ENCODE peak calls at places on chromosomes 1 and 21, in ten cellular contexts. X is ovary, T is IMR-90, I is left lung, U is kidney epithelial cell, B is SK-N-SH, V is fibroblast of pulmonary artery, D is NB4, L is A549, W is AG10803. S is an unnamed sample.

GRCh38 chr21:34204481-34205439 is 131.4 kb downstream of the MRPS6 start:
- DNase-seq in X (no peak), T (no peak), V (no peak), L (no peak), U (no peak), B (peak; percentile 57), W (no peak), I (no peak), D (no peak), S (no peak)

GRCh38 chr1:60114735-60115318 is 41.3 kb upstream of the C1orf87 start:
- DNase-seq in I (no peak), W (no peak), X (no peak), V (no peak), L (no peak), T (no peak), U (no peak), B (no peak), D (no peak), S (no peak)

GRCh38 chr1:175207971-175208370 is 15.4 kb upstream of the KIAA0040 start:
- DNase-seq in L (no peak), V (no peak), B (no peak), D (no peak), W (no peak), T (no peak), I (no peak), U (no peak), X (no peak), S (no peak)

GRCh38 chr1:39563669-39564068 is 12.9 kb downstream of the PABPC4 start:
- DNase-seq in L (no peak), W (no peak), T (no peak), X (no peak), U (no peak), I (no peak), D (no peak), B (no peak), V (no peak), S (no peak)

GRCh38 chr1:32404956-32405355 is 10.7 kb upstream of the BSDC1 start:
- DNase-seq in V (no peak), W (peak; percentile 81), T (peak; percentile 66), X (no peak), I (no peak), L (no peak), B (no peak), U (no peak), D (no peak), S (no peak)

GRCh38 chr1:225509770-225510169 is 81.9 kb upstream of the LBR start:
- DNase-seq in V (no peak), I (no peak), D (no peak), B (no peak), W (no peak), L (no peak), T (peak; percentile 45), X (no peak), U (peak; percentile 7), S (no peak)

GRCh38 chr21:42833439-42833815 is 45.9 kb downstream of the WDR4 start:
- DNase-seq in X (no peak), U (no peak), V (no peak), B (peak; percentile 77), D (peak; percentile 75), L (peak; percentile 38), T (peak; percentile 5), I (no peak), W (no peak), S (no peak)

GRCh38 chr1:90223401-90223800 is 228.5 kb downstream of the ZNF326 start:
- DNase-seq in T (no peak), D (no peak), W (no peak), U (no peak), L (no peak), V (no peak), I (no peak), B (no peak), X (no peak), S (no peak)

GRCh38 chr1:184019066-184019465 is 18.5 kb downstream of the COLGALT2 start:
- DNase-seq in D (no peak), L (no peak), W (no peak), T (no peak), U (no peak), I (no peak), V (no peak), X (no peak), B (no peak), S (no peak)

GRCh38 chr21:21163904-21164303 is 165.7 kb downstream of the NCAM2 start:
- DNase-seq in X (peak; percentile 19), W (peak; percentile 76), L (peak; percentile 0), V (peak; percentile 84), B (peak; percentile 50), U (peak; percentile 9), T (peak; percentile 82), I (peak; percentile 31), D (peak; percentile 53), S (peak; percentile 86)

GRCh38 chr1:233379869-233380438 is 52.4 kb downstream of the MAP3K21 start:
- DNase-seq in X (no peak), B (no peak), I (no peak), W (no peak), U (no peak), L (no peak), T (no peak), D (no peak), V (no peak), S (no peak)

GRCh38 chr21:45019076-45019886 is 55.1 kb upstream of the ADARB1 start:
- DNase-seq in B (peak; percentile 74), L (no peak), I (peak; percentile 30), X (peak; percentile 24), V (no peak), W (peak; percentile 52), T (no peak), D (no peak), U (no peak), S (peak; percentile 44)

GRCh38 chr1:30192969-30193630 is 530.3 kb downstream of the MATN1 start:
- DNase-seq in T (no peak), X (no peak), D (no peak), L (no peak), V (no peak), I (no peak), B (no peak), U (no peak), W (no peak), S (no peak)

GRCh38 chr1:67110352-67110751 is 24.4 kb downstream of the C1orf141 start:
- DNase-seq in T (no peak), U (no peak), V (no peak), D (peak; percentile 2), B (no peak), W (no peak), I (no peak), X (no peak), L (no peak), S (no peak)
- H3K4me3 ChIP-seq in T (no peak overlapping the region), U (no peak overlapping the region), V (no peak overlapping the region), D (no peak overlapping the region), B (no peak overlapping the region), W (no peak overlapping the region), I (no peak overlapping the region), X (no peak overlapping the region), L (no peak overlapping the region), S (no peak overlapping the region)

GRCh38 chr1:23383547-23384311 is 14.1 kb upstream of the ZNF436 start:
- DNase-seq in L (no peak), I (no peak), V (peak; percentile 45), T (no peak), U (no peak), X (no peak), B (no peak), W (no peak), D (no peak), S (no peak)

GRCh38 chr1:23389846-23390321 is 20.2 kb upstream of the ZNF436 start:
- DNase-seq in B (no peak), X (no peak), T (no peak), V (no peak), I (no peak), L (no peak), W (no peak), U (no peak), D (no peak), S (no peak)

GRCh38 chr1:23385119-23385621 is 15.5 kb upstream of the ZNF436 start:
- DNase-seq in B (no peak), L (no peak), D (no peak), W (peak; percentile 58), I (no peak), U (no peak), V (peak; percentile 65), X (no peak), T (peak; percentile 38), S (no peak)

GRCh38 chr1:23384312-23385058 is 14.8 kb upstream of the ZNF436 start:
- DNase-seq in T (peak; percentile 88), D (no peak), I (no peak), U (no peak), X (no peak), V (peak; percentile 84), W (peak; percentile 75), B (no peak), L (no peak), S (peak; percentile 7)

GRCh38 chr1:23387494-23387893 is 17.9 kb upstream of the ZNF436 start:
- DNase-seq in W (no peak), D (no peak), V (no peak), I (no peak), L (no peak), T (no peak), B (no peak), U (no peak), X (no peak), S (no peak)
- H3K4me3 ChIP-seq in W (no peak overlapping the region), D (no peak overlapping the region), V (no peak overlapping the region), I (no peak overlapping the region), L (no peak overlapping the region), T (no peak overlapping the region), B (no peak overlapping the region), U (no peak overlapping the region), X (no peak overlapping the region), S (no peak overlapping the region)

GRCh38 chr1:9068971-9069323 is 488 bp downstream of the SLC2A5 start:
- DNase-seq in U (no peak), I (no peak), X (no peak), V (no peak), T (no peak), W (no peak), L (no peak), D (peak; percentile 46), B (no peak), S (no peak)
- H3K4me3 ChIP-seq in U (no peak overlapping the region), I (no peak overlapping the region), X (no peak overlapping the region), V (no peak overlapping the region), T (no peak overlapping the region), W (no peak overlapping the region), L (no peak overlapping the region), D (peak overlapping the region; percentile 68), B (no peak overlapping the region), S (peak overlapping the region; percentile 80)

GRCh38 chr1:48071513-48071912 is 74.3 kb upstream of the TRABD2B start:
- DNase-seq in D (no peak), W (no peak), V (no peak), B (no peak), U (no peak), I (no peak), L (no peak), X (no peak), T (no peak), S (no peak)

GRCh38 chr1:48068216-48068615 is 71.0 kb upstream of the TRABD2B start:
- DNase-seq in X (no peak), T (no peak), B (no peak), V (no peak), L (no peak), D (no peak), W (no peak), I (no peak), U (no peak), S (no peak)

GRCh38 chr1:48073773-48074172 is 76.6 kb upstream of the TRABD2B start:
- DNase-seq in D (no peak), V (no peak), B (no peak), I (no peak), X (no peak), W (no peak), L (no peak), U (no peak), T (no peak), S (no peak)

GRCh38 chr1:48066951-48067350 is 69.8 kb upstream of the TRABD2B start:
- DNase-seq in I (no peak), V (no peak), U (peak; percentile 87), L (no peak), T (no peak), W (no peak), D (no peak), X (no peak), B (no peak), S (no peak)

GRCh38 chr1:48069662-48070432 is 72.7 kb upstream of the TRABD2B start:
- DNase-seq in B (no peak), D (no peak), T (no peak), W (peak; percentile 28), V (peak; percentile 36), U (no peak), I (no peak), X (no peak), L (no peak), S (no peak)
- H3K4me3 ChIP-seq in B (no peak overlapping the region), D (no peak overlapping the region), T (no peak overlapping the region), W (no peak overlapping the region), V (no peak overlapping the region), U (no peak overlapping the region), I (no peak overlapping the region), X (no peak overlapping the region), L (no peak overlapping the region), S (no peak overlapping the region)